ENCODE peak calls at places on chromosomes 13 and 19, in seven cellular contexts. M is fibroblast of mammary gland, E is progenitor cell of endocrine pancreas, J is body of pancreas, T is GM13976, K is mesothelial cell of epicardium, I is mucosa of descending colon. Y is an unnamed sample.

GRCh38 chr13:72104656-72105180 is 237.7 kb upstream of the DACH1 start:
- DNase-seq in M (no peak), I (no peak), J (peak), E (no peak), T (no peak), K (no peak), Y (no peak)

GRCh38 chr19:48436586-48436985 is 9.2 kb upstream of the GRWD1 start:
- DNase-seq in M (no peak), K (no peak), E (no peak), J (no peak), T (no peak), I (no peak), Y (no peak)

GRCh38 chr19:58294743-58295374 is 10.3 kb upstream of the ERVK3-1 start:
- DNase-seq in J (no peak), T (no peak), E (no peak), M (no peak), K (no peak), I (no peak), Y (no peak)

GRCh38 chr19:3132971-3133792 is 2.7 kb upstream of the GNA15 start:
- DNase-seq in E (no peak), I (peak), M (no peak), T (peak), J (no peak), K (no peak), Y (no peak)

GRCh38 chr19:11091343-11092153 is 2.3 kb downstream of the LDLR start:
- DNase-seq in E (no peak), K (no peak), I (peak), M (peak), J (peak), T (no peak), Y (peak)

GRCh38 chr19:43618921-43619261 is 538 bp downstream of the ZNF428 start:
- DNase-seq in J (no peak), M (peak), K (no peak), I (no peak), T (peak), E (no peak), Y (peak)

GRCh38 chr19:14554382-14554812 is 17.5 kb downstream of the NDUFB7 start:
- DNase-seq in M (no peak), K (no peak), J (peak), E (no peak), T (no peak), I (peak), Y (peak)

GRCh38 chr19:50414850-50415660 is 3.7 kb upstream of the SPIB start:
- DNase-seq in E (peak), T (peak), I (peak), M (peak), K (peak), J (peak), Y (peak)

GRCh38 chr19:19115954-19116353 is 22.3 kb downstream of the TMEM161A start:
- DNase-seq in E (no peak), M (peak), I (peak), K (no peak), J (no peak), T (peak), Y (peak)

GRCh38 chr19:43527860-43528622 is 1.0 kb upstream of the ETHE1 start:
- DNase-seq in K (no peak), I (peak), T (no peak), E (no peak), M (peak), J (peak), Y (no peak)

GRCh38 chr19:7010722-7011593 is 10.3 kb downstream of the MBD3L2B start:
- DNase-seq in M (no peak), E (no peak), J (no peak), I (no peak), K (no peak), T (peak), Y (no peak)

GRCh38 chr19:48319647-48320537 is 5.5 kb upstream of the EMP3 start:
- DNase-seq in J (peak), K (peak), T (peak), E (peak), I (peak), M (peak), Y (peak)

GRCh38 chr19:47107201-47107952 is 6.2 kb downstream of the ZC3H4 start:
- DNase-seq in T (no peak), K (no peak), I (peak), J (peak), E (no peak), M (peak), Y (peak)

GRCh38 chr13:102045713-102046112 is 356.1 kb downstream of the FGF14 start:
- DNase-seq in E (no peak), I (no peak), K (no peak), J (no peak), M (no peak), T (no peak), Y (no peak)

GRCh38 chr19:13017306-13018036 is 22.2 kb downstream of the NFIX start:
- DNase-seq in J (no peak), M (no peak), I (no peak), T (no peak), K (no peak), E (no peak), Y (no peak)

GRCh38 chr19:17530586-17530985 is 19.1 kb downstream of the PGLS start:
- DNase-seq in M (no peak), T (no peak), J (no peak), I (no peak), K (no peak), E (no peak), Y (peak)

GRCh38 chr13:62014299-62014698 is 598.6 kb upstream of the PCDH20 start:
- DNase-seq in K (no peak), J (no peak), I (no peak), T (no peak), E (no peak), M (peak), Y (peak)
- TF ChIP-seq CTCF in K (peak), J (peak), I (no peak), T (no peak), E (peak), M (no peak), Y (peak)

GRCh38 chr13:36086117-36086516 is 45.1 kb downstream of the DCLK1 start:
- DNase-seq in M (no peak), J (no peak), K (no peak), T (no peak), I (no peak), E (peak), Y (no peak)
- TF ChIP-seq CTCF in M (no peak), J (no peak), K (no peak), T (no peak), I (no peak), E (peak), Y (no peak)

GRCh38 chr19:23345838-23346237 is 49.4 kb downstream of the ZNF91 start:
- DNase-seq in J (no peak), I (no peak), K (no peak), E (no peak), T (no peak), M (no peak), Y (no peak)
- TF ChIP-seq CTCF in J (no peak), I (no peak), K (peak), E (no peak), T (no peak), M (no peak), Y (no peak)

GRCh38 chr13:45747071-45747470 is 45.0 kb downstream of the CBY2 start:
- DNase-seq in I (no peak), E (no peak), T (no peak), J (no peak), M (no peak), K (no peak), Y (no peak)

GRCh38 chr13:45744979-45745378 is 42.9 kb downstream of the CBY2 start:
- DNase-seq in E (no peak), J (no peak), M (no peak), T (no peak), K (no peak), I (no peak), Y (no peak)

GRCh38 chr13:45751882-45752281 is 49.8 kb downstream of the CBY2 start:
- DNase-seq in M (no peak), I (no peak), T (no peak), J (no peak), E (no peak), K (no peak), Y (no peak)

GRCh38 chr13:45749026-45749759 is 47.1 kb downstream of the CBY2 start:
- DNase-seq in E (no peak), T (no peak), M (no peak), J (no peak), K (no peak), I (no peak), Y (no peak)

GRCh38 chr13:45750566-45750965 is 48.4 kb downstream of the CBY2 start:
- DNase-seq in I (no peak), M (no peak), J (no peak), K (no peak), E (no peak), T (no peak), Y (no peak)
- TF ChIP-seq CTCF in I (no peak), M (no peak), J (no peak), K (no peak), E (no peak), T (no peak), Y (no peak)

GRCh38 chr13:93244141-93244917 is 17.7 kb downstream of the GPC6 start:
- DNase-seq in I (no peak), M (peak), J (no peak), T (no peak), K (no peak), E (no peak), Y (no peak)
- TF ChIP-seq CTCF in I (no peak), M (no peak), J (no peak), T (no peak), K (no peak), E (no peak), Y (no peak)

GRCh38 chr19:35555301-35556005 is 8.0 kb downstream of the ATP4A start:
- DNase-seq in M (peak), K (no peak), E (no peak), I (no peak), T (peak), J (no peak), Y (peak)
- TF ChIP-seq CTCF in M (peak), K (peak), E (peak), I (no peak), T (no peak), J (peak), Y (peak)

GRCh38 chr13:91747164-91747563 is 348.7 kb downstream of the GPC5 start:
- DNase-seq in I (no peak), T (no peak), K (no peak), M (no peak), E (no peak), J (no peak), Y (peak)
- TF ChIP-seq CTCF in I (no peak), T (no peak), K (no peak), M (no peak), E (no peak), J (no peak), Y (no peak)

DNA sequence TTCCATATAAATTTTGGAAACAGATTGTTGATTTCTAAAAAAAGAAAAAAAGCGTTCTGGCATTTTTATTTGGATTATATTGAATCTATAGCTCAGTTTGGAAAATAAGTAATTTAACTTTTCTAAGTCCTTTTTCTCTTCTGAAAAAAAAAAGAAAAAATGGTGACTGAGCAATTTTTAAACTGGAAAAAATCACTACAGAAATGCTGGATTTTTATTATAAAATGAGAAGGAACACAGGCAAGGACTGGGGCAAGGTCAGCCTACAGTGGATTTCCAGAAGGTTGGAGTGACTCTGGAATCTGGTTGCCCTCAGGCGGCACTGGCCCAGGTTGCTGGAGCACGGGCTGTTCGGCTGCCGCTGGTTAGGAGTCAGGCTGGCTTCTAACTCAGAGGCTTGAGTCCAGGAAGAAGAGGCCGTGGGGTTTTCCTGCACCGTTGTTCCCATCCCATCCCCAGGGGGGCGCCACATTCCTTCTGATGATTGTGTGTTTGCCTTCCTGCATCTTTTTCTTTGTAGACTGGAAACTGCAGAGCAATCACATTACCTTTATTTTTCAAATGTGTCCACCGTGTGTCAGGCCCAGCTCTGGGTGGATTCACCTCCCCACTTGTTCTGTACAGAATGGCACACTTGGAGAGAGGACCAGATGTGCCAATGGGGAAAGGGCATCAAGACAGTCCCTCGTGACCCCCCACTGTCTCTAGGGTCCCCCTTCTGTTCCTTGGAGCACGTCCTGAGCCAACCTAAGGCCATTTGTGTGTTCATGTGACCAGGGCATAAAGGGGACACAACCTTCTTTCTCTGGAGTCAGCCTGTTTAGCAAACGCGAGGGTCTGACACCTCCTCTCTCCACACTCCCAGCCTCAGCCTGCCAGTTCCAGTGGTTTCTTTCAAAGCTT is 44.5 kb upstream of the GTF3A start:
- DNase-seq in M (peak), E (peak), J (peak), T (peak), I (peak), K (no peak), Y (peak)
- TF ChIP-seq CTCF in M (peak), E (peak), J (peak), T (peak), I (peak), K (peak), Y (peak)